ENCODE peak calls at places on chromosomes 11 and 22, in eight cellular contexts. One of them, this sample, is unnamed.

GRCh38 chr11:116406042-116406441 is 366.7 kb downstream of the BUD13 start:
- DNase-seq in AG04450: no peak
- DNase-seq in WERI-Rb-1: no peak
- DNase-seq in astrocyte: no peak
- DNase-seq in cardiac muscle cell: no peak
- DNase-seq in prostate gland: no peak
- DNase-seq in fibroblast of lung: no peak
- DNase-seq in tibial artery: no peak
- DNase-seq in this sample: no peak

GRCh38 chr11:2725367-2726300 is 25.8 kb upstream of the KCNQ1OT1 start:
- DNase-seq in AG04450: peak
- DNase-seq in WERI-Rb-1: peak
- DNase-seq in astrocyte: peak
- DNase-seq in cardiac muscle cell: peak
- DNase-seq in prostate gland: no peak
- DNase-seq in fibroblast of lung: peak
- DNase-seq in tibial artery: peak
- DNase-seq in this sample: peak

GRCh38 chr11:130181295-130182272 is 22.0 kb downstream of the ST14 start:
- DNase-seq in AG04450: peak
- DNase-seq in WERI-Rb-1: peak
- DNase-seq in astrocyte: peak
- DNase-seq in cardiac muscle cell: peak
- DNase-seq in prostate gland: peak
- DNase-seq in fibroblast of lung: peak
- DNase-seq in tibial artery: no peak
- DNase-seq in this sample: peak

GRCh38 chr11:100574894-100575769 is 112.0 kb upstream of the ARHGAP42 start:
- DNase-seq in AG04450: no peak
- DNase-seq in WERI-Rb-1: no peak
- DNase-seq in astrocyte: no peak
- DNase-seq in cardiac muscle cell: peak
- DNase-seq in prostate gland: no peak
- DNase-seq in fibroblast of lung: peak
- DNase-seq in tibial artery: no peak
- DNase-seq in this sample: peak

GRCh38 chr11:59614277-59615131 is 1.1 kb downstream of the OSBP start:
- DNase-seq in AG04450: no peak
- DNase-seq in WERI-Rb-1: no peak
- DNase-seq in astrocyte: no peak
- DNase-seq in cardiac muscle cell: peak
- DNase-seq in prostate gland: peak
- DNase-seq in fibroblast of lung: peak
- DNase-seq in tibial artery: no peak
- DNase-seq in this sample: peak

GRCh38 chr11:8707541-8708270 is 25.1 kb downstream of the RPL27A start:
- DNase-seq in AG04450: no peak
- DNase-seq in WERI-Rb-1: no peak
- DNase-seq in astrocyte: peak
- DNase-seq in cardiac muscle cell: no peak
- DNase-seq in prostate gland: peak
- DNase-seq in fibroblast of lung: no peak
- DNase-seq in tibial artery: peak
- DNase-seq in this sample: no peak

GRCh38 chr11:58446294-58446693 is 4.3 kb upstream of the OR5B12 start:
- DNase-seq in AG04450: no peak
- DNase-seq in WERI-Rb-1: no peak
- DNase-seq in astrocyte: no peak
- DNase-seq in cardiac muscle cell: no peak
- DNase-seq in prostate gland: no peak
- DNase-seq in fibroblast of lung: no peak
- DNase-seq in tibial artery: no peak
- DNase-seq in this sample: no peak

GRCh38 chr11:122697636-122698167 is 42.2 kb downstream of the UBASH3B start:
- DNase-seq in AG04450: no peak
- DNase-seq in WERI-Rb-1: no peak
- DNase-seq in astrocyte: peak
- DNase-seq in cardiac muscle cell: peak
- DNase-seq in prostate gland: no peak
- DNase-seq in fibroblast of lung: peak
- DNase-seq in tibial artery: peak
- DNase-seq in this sample: peak

GRCh38 chr22:22912135-22912408 is 24.5 kb downstream of the IGLL5 start:
- DNase-seq in AG04450: no peak
- DNase-seq in WERI-Rb-1: no peak
- DNase-seq in astrocyte: no peak
- DNase-seq in cardiac muscle cell: no peak
- DNase-seq in prostate gland: no peak
- DNase-seq in fibroblast of lung: no peak
- DNase-seq in tibial artery: no peak
- DNase-seq in this sample: no peak

GRCh38 chr11:117684111-117684510 is 112.9 kb downstream of the DSCAML1 start:
- DNase-seq in AG04450: no peak
- DNase-seq in WERI-Rb-1: no peak
- DNase-seq in astrocyte: no peak
- DNase-seq in cardiac muscle cell: no peak
- DNase-seq in prostate gland: no peak
- DNase-seq in fibroblast of lung: no peak
- DNase-seq in tibial artery: no peak
- DNase-seq in this sample: no peak

GRCh38 chr11:94473177-94473799 is 20.4 kb downstream of the MRE11 start:
- DNase-seq in AG04450: no peak
- DNase-seq in WERI-Rb-1: no peak
- DNase-seq in astrocyte: peak
- DNase-seq in cardiac muscle cell: peak
- DNase-seq in prostate gland: no peak
- DNase-seq in fibroblast of lung: no peak
- DNase-seq in tibial artery: no peak
- DNase-seq in this sample: no peak

GRCh38 chr11:19763315-19763714 is 50.7 kb downstream of the NAV2 start:
- DNase-seq in AG04450: no peak
- DNase-seq in WERI-Rb-1: no peak
- DNase-seq in astrocyte: no peak
- DNase-seq in cardiac muscle cell: no peak
- DNase-seq in prostate gland: no peak
- DNase-seq in fibroblast of lung: no peak
- DNase-seq in tibial artery: no peak
- DNase-seq in this sample: no peak

GRCh38 chr22:37534445-37534844 is 15.2 kb upstream of the CARD10 start:
- DNase-seq in AG04450: no peak
- DNase-seq in WERI-Rb-1: no peak
- DNase-seq in astrocyte: no peak
- DNase-seq in cardiac muscle cell: no peak
- DNase-seq in prostate gland: no peak
- DNase-seq in fibroblast of lung: no peak
- DNase-seq in tibial artery: no peak
- DNase-seq in this sample: no peak

GRCh38 chr22:45581549-45582080 is 78.9 kb downstream of the FBLN1 start:
- DNase-seq in AG04450: no peak
- DNase-seq in WERI-Rb-1: no peak
- DNase-seq in astrocyte: no peak
- DNase-seq in cardiac muscle cell: no peak
- DNase-seq in prostate gland: no peak
- DNase-seq in fibroblast of lung: no peak
- DNase-seq in tibial artery: no peak
- DNase-seq in this sample: no peak

GRCh38 chr22:31945971-31946680 is 1.8 kb downstream of the YWHAH start:
- DNase-seq in AG04450: no peak
- DNase-seq in WERI-Rb-1: peak
- DNase-seq in astrocyte: no peak
- DNase-seq in cardiac muscle cell: peak
- DNase-seq in prostate gland: no peak
- DNase-seq in fibroblast of lung: no peak
- DNase-seq in tibial artery: no peak
- DNase-seq in this sample: no peak

GRCh38 chr11:46477136-46477535 is 85.6 kb upstream of the CHRM4 start:
- DNase-seq in AG04450: no peak
- DNase-seq in WERI-Rb-1: no peak
- DNase-seq in astrocyte: no peak
- DNase-seq in cardiac muscle cell: no peak
- DNase-seq in prostate gland: no peak
- DNase-seq in fibroblast of lung: no peak
- DNase-seq in tibial artery: no peak
- DNase-seq in this sample: no peak

GRCh38 chr11:85628771-85629341 is 463 bp downstream of the TMEM126B start:
- DNase-seq in AG04450: no peak
- DNase-seq in WERI-Rb-1: no peak
- DNase-seq in astrocyte: no peak
- DNase-seq in cardiac muscle cell: no peak
- DNase-seq in prostate gland: no peak
- DNase-seq in fibroblast of lung: no peak
- DNase-seq in tibial artery: no peak
- DNase-seq in this sample: peak

GRCh38 chr11:75625970-75626691 is 42.7 kb downstream of the MAP6 start:
- DNase-seq in AG04450: peak
- DNase-seq in WERI-Rb-1: no peak
- DNase-seq in astrocyte: peak
- DNase-seq in cardiac muscle cell: peak
- DNase-seq in prostate gland: no peak
- DNase-seq in fibroblast of lung: peak
- DNase-seq in tibial artery: no peak
- DNase-seq in this sample: peak

GRCh38 chr22:38981005-38981658 is 1.0 kb upstream of the APOBEC3B start:
- DNase-seq in AG04450: no peak
- DNase-seq in WERI-Rb-1: no peak
- DNase-seq in astrocyte: peak
- DNase-seq in cardiac muscle cell: peak
- DNase-seq in prostate gland: peak
- DNase-seq in fibroblast of lung: peak
- DNase-seq in tibial artery: no peak
- DNase-seq in this sample: peak

DNA sequence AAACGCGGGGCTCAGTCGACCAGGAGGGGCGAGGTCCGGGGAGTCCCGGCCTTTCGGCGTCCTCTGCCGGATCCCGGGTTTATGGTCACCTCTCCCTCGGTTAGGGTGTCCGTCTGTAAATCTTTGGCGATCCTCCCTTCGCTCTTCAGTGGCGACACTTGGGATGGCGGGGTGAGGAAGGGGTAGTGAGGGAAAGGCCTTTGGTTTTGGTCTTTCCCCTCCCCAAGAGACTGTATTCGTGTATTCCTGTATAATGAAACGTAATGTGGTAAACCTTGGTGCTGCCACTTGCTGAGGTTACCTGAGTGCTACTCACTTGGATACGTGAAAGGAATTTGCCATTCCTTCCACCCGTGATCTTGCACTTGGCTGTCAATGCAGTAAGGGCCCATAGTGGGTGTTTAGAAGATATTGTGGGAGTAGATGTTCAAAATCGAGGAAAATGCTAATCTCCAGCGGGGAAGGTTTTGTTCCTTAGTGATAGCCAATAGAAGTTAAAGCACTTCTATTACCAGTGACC is 546 bp upstream of the NUP160 start:
- DNase-seq in AG04450: no peak
- DNase-seq in WERI-Rb-1: no peak
- DNase-seq in astrocyte: no peak
- DNase-seq in cardiac muscle cell: no peak
- DNase-seq in prostate gland: no peak
- DNase-seq in fibroblast of lung: no peak
- DNase-seq in tibial artery: no peak
- DNase-seq in this sample: no peak
- TF ChIP-seq CTCF in AG04450: no peak
- TF ChIP-seq CTCF in WERI-Rb-1: peak
- TF ChIP-seq CTCF in astrocyte: no peak
- TF ChIP-seq CTCF in cardiac muscle cell: no peak
- TF ChIP-seq CTCF in prostate gland: no peak
- TF ChIP-seq CTCF in fibroblast of lung: no peak
- TF ChIP-seq CTCF in tibial artery: no peak
- TF ChIP-seq CTCF in this sample: no peak

DNA sequence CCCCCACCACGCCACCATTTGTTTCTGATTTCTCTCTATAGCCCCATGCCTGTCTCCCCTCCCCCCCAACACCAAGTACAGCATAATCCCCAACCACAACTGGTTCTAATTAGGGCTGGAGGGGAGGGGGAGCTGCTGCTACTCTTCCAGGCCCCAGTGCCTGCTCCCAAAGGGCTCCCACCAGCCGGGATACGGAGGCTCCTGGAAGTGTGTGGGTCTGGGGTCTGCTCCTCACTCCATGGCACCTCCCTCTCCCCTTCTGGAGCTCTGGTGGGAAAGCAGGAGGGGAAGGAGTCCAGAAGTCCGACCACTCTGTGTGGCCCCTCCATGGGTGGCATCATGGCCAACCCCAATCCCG is 18.0 kb downstream of the BCL9L start:
- DNase-seq in AG04450: no peak
- DNase-seq in WERI-Rb-1: no peak
- DNase-seq in astrocyte: no peak
- DNase-seq in cardiac muscle cell: no peak
- DNase-seq in prostate gland: no peak
- DNase-seq in fibroblast of lung: no peak
- DNase-seq in tibial artery: no peak
- DNase-seq in this sample: peak
- H3K4me3 ChIP-seq in AG04450: no peak
- H3K4me3 ChIP-seq in WERI-Rb-1: no peak
- H3K4me3 ChIP-seq in astrocyte: no peak
- H3K4me3 ChIP-seq in cardiac muscle cell: no peak
- H3K4me3 ChIP-seq in prostate gland: no peak
- H3K4me3 ChIP-seq in fibroblast of lung: no peak
- H3K4me3 ChIP-seq in tibial artery: peak
- H3K4me3 ChIP-seq in this sample: no peak

GRCh38 chr11:34356918-34357645 is 728 bp downstream of the ABTB2 start:
- DNase-seq in AG04450: no peak
- DNase-seq in WERI-Rb-1: peak
- DNase-seq in astrocyte: peak
- DNase-seq in cardiac muscle cell: peak
- DNase-seq in prostate gland: peak
- DNase-seq in fibroblast of lung: peak
- DNase-seq in tibial artery: peak
- DNase-seq in this sample: peak
- TF ChIP-seq CTCF in AG04450: no peak
- TF ChIP-seq CTCF in WERI-Rb-1: peak
- TF ChIP-seq CTCF in astrocyte: no peak
- TF ChIP-seq CTCF in cardiac muscle cell: peak
- TF ChIP-seq CTCF in prostate gland: no peak
- TF ChIP-seq CTCF in fibroblast of lung: no peak
- TF ChIP-seq CTCF in tibial artery: no peak
- TF ChIP-seq CTCF in this sample: no peak

GRCh38 chr11:12505183-12505582 is 127.8 kb downstream of the PARVA start:
- DNase-seq in AG04450: no peak
- DNase-seq in WERI-Rb-1: no peak
- DNase-seq in astrocyte: no peak
- DNase-seq in cardiac muscle cell: no peak
- DNase-seq in prostate gland: no peak
- DNase-seq in fibroblast of lung: no peak
- DNase-seq in tibial artery: no peak
- DNase-seq in this sample: no peak

GRCh38 chr11:12507391-12507790 is 130.0 kb downstream of the PARVA start:
- DNase-seq in AG04450: no peak
- DNase-seq in WERI-Rb-1: no peak
- DNase-seq in astrocyte: no peak
- DNase-seq in cardiac muscle cell: no peak
- DNase-seq in prostate gland: no peak
- DNase-seq in fibroblast of lung: no peak
- DNase-seq in tibial artery: no peak
- DNase-seq in this sample: no peak

GRCh38 chr11:12506502-12506921 is 129.1 kb downstream of the PARVA start:
- DNase-seq in AG04450: no peak
- DNase-seq in WERI-Rb-1: no peak
- DNase-seq in astrocyte: peak
- DNase-seq in cardiac muscle cell: peak
- DNase-seq in prostate gland: no peak
- DNase-seq in fibroblast of lung: peak
- DNase-seq in tibial artery: no peak
- DNase-seq in this sample: peak

GRCh38 chr11:12509371-12509770 is 132.0 kb downstream of the PARVA start:
- DNase-seq in AG04450: no peak
- DNase-seq in WERI-Rb-1: no peak
- DNase-seq in astrocyte: no peak
- DNase-seq in cardiac muscle cell: no peak
- DNase-seq in prostate gland: no peak
- DNase-seq in fibroblast of lung: no peak
- DNase-seq in tibial artery: no peak
- DNase-seq in this sample: no peak

GRCh38 chr11:12508151-12508740 is 130.9 kb downstream of the PARVA start:
- DNase-seq in AG04450: no peak
- DNase-seq in WERI-Rb-1: no peak
- DNase-seq in astrocyte: peak
- DNase-seq in cardiac muscle cell: peak
- DNase-seq in prostate gland: no peak
- DNase-seq in fibroblast of lung: peak
- DNase-seq in tibial artery: no peak
- DNase-seq in this sample: peak
- H3K4me3 ChIP-seq in AG04450: no peak
- H3K4me3 ChIP-seq in WERI-Rb-1: no peak
- H3K4me3 ChIP-seq in astrocyte: no peak
- H3K4me3 ChIP-seq in cardiac muscle cell: no peak
- H3K4me3 ChIP-seq in prostate gland: no peak
- H3K4me3 ChIP-seq in fibroblast of lung: peak
- H3K4me3 ChIP-seq in tibial artery: no peak
- H3K4me3 ChIP-seq in this sample: peak